ENCODE peak calls at places on chromosomes 13 and 19, in six cellular contexts. B is A549, F is uterus, Q is lower leg skin, K is tibial nerve, O is heart left ventricle. P is an unnamed sample.

GRCh38 chr13:24931450-24932217 is 164.3 kb upstream of the PABPC3 start:
- DNase-seq in B (no peak), F (no peak), Q (no peak), K (no peak), O (no peak), P (no peak)

GRCh38 chr13:112861876-112862615 is 107.0 kb upstream of the MCF2L start:
- DNase-seq in B (no peak), F (no peak), Q (peak), K (no peak), O (no peak), P (no peak)

GRCh38 chr19:35903550-35904179 is 1.3 kb downstream of the HCST start:
- DNase-seq in B (peak), F (peak), Q (peak), K (peak), O (peak), P (no peak)

GRCh38 chr13:33087091-33087490 is 70.9 kb downstream of the KL start:
- DNase-seq in B (no peak), F (no peak), Q (no peak), K (no peak), O (no peak), P (no peak)

GRCh38 chr19:55579766-55580621 is 654 bp downstream of the ZNF579 start:
- DNase-seq in B (peak), F (peak), Q (no peak), K (no peak), O (peak), P (no peak)

GRCh38 chr13:42478531-42479156 is 95.3 kb upstream of the TNFSF11 start:
- DNase-seq in B (peak), F (no peak), Q (no peak), K (no peak), O (no peak), P (peak)

GRCh38 chr19:34480971-34481821 is at the start of gene WTIP:
- DNase-seq in B (peak), F (peak), Q (peak), K (peak), O (peak), P (peak)

GRCh38 chr13:104641309-104641708 is 1575.1 kb upstream of the SLC10A2 start:
- DNase-seq in B (no peak), F (no peak), Q (no peak), K (no peak), O (no peak), P (no peak)

GRCh38 chr19:16587031-16588023 is 15.1 kb upstream of the SLC35E1 start:
- DNase-seq in B (no peak), F (no peak), Q (no peak), K (peak), O (no peak), P (no peak)

GRCh38 chr19:8451885-8452284 is 7.1 kb downstream of the HNRNPM start:
- DNase-seq in B (peak), F (no peak), Q (no peak), K (no peak), O (no peak), P (no peak)

GRCh38 chr19:18063463-18063862 is 23.3 kb downstream of the IL12RB1 start:
- DNase-seq in B (peak), F (no peak), Q (no peak), K (no peak), O (no peak), P (no peak)

GRCh38 chr19:18895038-18895827 is 725 bp downstream of the CERS1 start:
- DNase-seq in B (peak), F (no peak), Q (no peak), K (no peak), O (no peak), P (peak)

GRCh38 chr13:106277483-106278154 is 257.8 kb downstream of the EFNB2 start:
- DNase-seq in B (no peak), F (no peak), Q (no peak), K (no peak), O (no peak), P (no peak)

GRCh38 chr13:43848250-43848649 is 31.3 kb downstream of the CCDC122 start:
- DNase-seq in B (peak), F (no peak), Q (no peak), K (no peak), O (no peak), P (no peak)

GRCh38 chr13:40961224-40961623 is 57.9 kb downstream of the ELF1 start:
- DNase-seq in B (no peak), F (no peak), Q (no peak), K (no peak), O (no peak), P (no peak)

GRCh38 chr19:54164369-54165068 is 5.0 kb upstream of the LENG1 start:
- DNase-seq in B (peak), F (no peak), Q (peak), K (no peak), O (peak), P (peak)

GRCh38 chr19:10238172-10238783 is 7.1 kb upstream of the S1PR2 start:
- DNase-seq in B (peak), F (peak), Q (peak), K (no peak), O (peak), P (no peak)

GRCh38 chr13:112795277-112795676 is 105.4 kb downstream of the ATP11A start:
- DNase-seq in B (no peak), F (no peak), Q (no peak), K (no peak), O (no peak), P (no peak)

GRCh38 chr13:92761710-92762109 is 464.9 kb upstream of the GPC6 start:
- DNase-seq in B (no peak), F (no peak), Q (no peak), K (no peak), O (no peak), P (no peak)

GRCh38 chr19:46903458-46903857 is 42.7 kb downstream of the ARHGAP35 start:
- DNase-seq in B (no peak), F (no peak), Q (no peak), K (no peak), O (no peak), P (no peak)

GRCh38 chr13:82560889-82561288 is 1321.4 kb downstream of the SLITRK1 start:
- DNase-seq in B (no peak), F (no peak), Q (no peak), K (no peak), O (no peak), P (no peak)

GRCh38 chr13:39913928-39914327 is 258.5 kb downstream of the COG6 start:
- DNase-seq in B (no peak), F (no peak), Q (no peak), K (peak), O (peak), P (no peak)

GRCh38 chr19:58183822-58184215 is 958 bp downstream of the ZNF274 start:
- DNase-seq in B (no peak), F (no peak), Q (no peak), K (no peak), O (no peak), P (no peak)

GRCh38 chr19:9913237-9914000 is 22.9 kb downstream of the OLFM2 start:
- DNase-seq in B (no peak), F (peak), Q (no peak), K (no peak), O (no peak), P (no peak)

GRCh38 chr13:48564046-48564445 is 31.2 kb upstream of the RCBTB2 start:
- DNase-seq in B (no peak), F (no peak), Q (no peak), K (no peak), O (no peak), P (no peak)

GRCh38 chr19:40803857-40804782 is 5.1 kb downstream of the EGLN2 start:
- DNase-seq in B (no peak), F (no peak), Q (no peak), K (no peak), O (peak), P (no peak)

GRCh38 chr19:45125360-45125759 is 32.4 kb downstream of the PPP1R37 start:
- DNase-seq in B (no peak), F (no peak), Q (no peak), K (no peak), O (no peak), P (no peak)

GRCh38 chr19:8306235-8307054 is 1.7 kb downstream of the CD320 start:
- DNase-seq in B (no peak), F (peak), Q (peak), K (no peak), O (peak), P (no peak)

GRCh38 chr19:14450168-14450874 is 17.2 kb downstream of the PKN1 start:
- DNase-seq in B (peak), F (peak), Q (no peak), K (no peak), O (peak), P (peak)

GRCh38 chr13:99353836-99354235 is 46.6 kb upstream of the GPR183 start:
- DNase-seq in B (no peak), F (no peak), Q (no peak), K (no peak), O (no peak), P (no peak)

GRCh38 chr13:107348931-107349330 is 781.0 kb upstream of the ARGLU1 start:
- DNase-seq in B (no peak), F (no peak), Q (no peak), K (no peak), O (no peak), P (no peak)

GRCh38 chr19:10226376-10227214 is 4.5 kb downstream of the S1PR2 start:
- DNase-seq in B (no peak), F (peak), Q (peak), K (peak), O (peak), P (no peak)

GRCh38 chr13:46278474-46278873 is 66.7 kb downstream of the LRRC63 start:
- DNase-seq in B (no peak), F (no peak), Q (no peak), K (no peak), O (no peak), P (no peak)

GRCh38 chr13:94947965-94948371 is 235.6 kb upstream of the SOX21 start:
- DNase-seq in B (no peak), F (no peak), Q (no peak), K (no peak), O (no peak), P (no peak)

GRCh38 chr19:15397236-15397635 is 17.6 kb upstream of the AKAP8 start:
- DNase-seq in B (no peak), F (no peak), Q (peak), K (no peak), O (no peak), P (no peak)

GRCh38 chr13:51292000-51292550 is 47.4 kb upstream of the SERPINE3 start:
- DNase-seq in B (no peak), F (no peak), Q (peak), K (no peak), O (no peak), P (no peak)

GRCh38 chr13:83350569-83350968 is 531.7 kb downstream of the SLITRK1 start:
- DNase-seq in B (peak), F (no peak), Q (no peak), K (no peak), O (no peak), P (no peak)

DNA sequence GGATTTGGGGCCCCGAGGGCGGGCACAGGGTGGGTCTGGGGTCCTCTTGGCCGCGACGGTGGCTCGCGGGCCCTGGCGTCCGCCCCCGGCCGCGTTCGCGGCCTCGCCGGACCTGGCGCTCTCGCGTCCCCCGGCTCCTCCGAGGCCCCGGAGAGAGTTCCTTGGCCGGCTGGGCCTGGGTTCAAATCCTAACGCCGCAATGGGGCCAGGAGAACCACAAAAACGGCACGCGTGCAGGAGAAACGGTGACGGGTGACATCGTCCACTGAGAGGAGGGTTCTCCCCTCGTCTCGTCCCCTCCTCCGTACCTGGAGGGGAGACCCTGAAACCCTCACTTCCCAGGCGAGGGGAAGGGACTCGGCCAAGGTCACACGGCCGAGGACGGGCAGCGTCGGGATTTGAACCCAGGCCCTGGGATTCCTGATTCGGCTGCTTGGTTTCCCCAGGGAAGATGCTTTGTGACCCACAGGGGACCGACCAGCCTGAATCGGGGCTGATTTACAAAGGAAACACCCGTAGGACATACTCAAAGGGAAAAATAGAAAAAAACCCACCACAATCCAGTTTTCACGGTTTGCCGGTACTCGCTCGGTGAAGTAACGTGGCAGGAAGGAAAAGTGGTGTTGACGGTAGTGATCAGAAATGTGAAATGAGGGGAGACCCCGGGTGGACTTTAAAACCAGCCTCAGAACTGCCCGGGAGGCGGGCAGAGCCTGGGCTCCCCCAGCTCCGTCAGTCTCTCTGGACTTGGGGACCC is 692 bp downstream of the SAFB start:
- DNase-seq in B (no peak), F (no peak), Q (no peak), K (no peak), O (peak), P (no peak)
- TF ChIP-seq POLR2A in B (no peak), F (no peak), Q (no peak), K (no peak), O (no peak), P (no peak)

GRCh38 chr19:508204-509150 is 1.2 kb downstream of the TPGS1 start:
- DNase-seq in B (no peak), F (no peak), Q (no peak), K (no peak), O (no peak), P (no peak)

GRCh38 chr19:510606-511100 is 3.4 kb downstream of the TPGS1 start:
- DNase-seq in B (peak), F (peak), Q (peak), K (no peak), O (peak), P (peak)

GRCh38 chr19:512548-513365 is 5.5 kb downstream of the TPGS1 start:
- DNase-seq in B (no peak), F (no peak), Q (no peak), K (no peak), O (no peak), P (no peak)

GRCh38 chr19:513368-514165 is 6.3 kb downstream of the TPGS1 start:
- DNase-seq in B (no peak), F (no peak), Q (no peak), K (no peak), O (no peak), P (no peak)

GRCh38 chr19:511101-511841 is 4.0 kb downstream of the TPGS1 start:
- DNase-seq in B (no peak), F (no peak), Q (no peak), K (no peak), O (peak), P (peak)
- TF ChIP-seq POLR2A in B (no peak), F (no peak), Q (no peak), K (no peak), O (no peak), P (no peak)

GRCh38 chr19:1863308-1863637 is at the start of gene KLF16:
- DNase-seq in B (no peak), F (no peak), Q (no peak), K (no peak), O (no peak), P (no peak)
- TF ChIP-seq POLR2A in B (peak), F (peak), Q (no peak), K (peak), O (no peak), P (peak)

GRCh38 chr13:75285310-75285709 is 196.7 kb downstream of the TBC1D4 start:
- DNase-seq in B (no peak), F (no peak), Q (no peak), K (no peak), O (no peak), P (no peak)

DNA sequence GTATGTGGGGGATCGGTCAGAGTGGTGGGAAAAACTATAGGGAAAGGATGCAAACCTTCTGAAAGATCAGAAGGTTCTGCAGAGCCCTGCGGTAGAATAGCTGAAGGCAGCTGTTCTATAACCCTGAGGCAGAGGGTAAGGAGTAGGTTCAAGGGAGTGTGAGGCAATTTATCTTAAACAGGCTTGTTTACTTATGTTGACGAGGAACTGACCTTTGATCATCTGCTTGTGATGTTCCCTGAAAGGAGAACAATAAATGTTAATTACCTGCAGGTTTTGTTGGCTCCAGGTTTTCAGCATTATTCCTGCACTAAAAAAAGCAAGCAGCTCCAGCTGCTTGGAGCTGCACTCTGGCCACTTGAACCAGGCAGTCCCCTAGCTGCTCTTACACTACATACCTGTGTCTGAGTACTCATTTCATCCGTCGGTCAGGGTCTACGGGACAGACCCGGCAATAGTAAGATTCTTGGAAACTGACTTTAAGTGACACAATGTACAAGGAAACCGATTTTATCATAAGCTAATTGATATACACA is 202.1 kb downstream of the TBC1D4 start:
- DNase-seq in B (no peak), F (no peak), Q (no peak), K (no peak), O (no peak), P (no peak)
- TF ChIP-seq POLR2A in B (no peak), F (no peak), Q (no peak), K (no peak), O (no peak), P (no peak)

DNA sequence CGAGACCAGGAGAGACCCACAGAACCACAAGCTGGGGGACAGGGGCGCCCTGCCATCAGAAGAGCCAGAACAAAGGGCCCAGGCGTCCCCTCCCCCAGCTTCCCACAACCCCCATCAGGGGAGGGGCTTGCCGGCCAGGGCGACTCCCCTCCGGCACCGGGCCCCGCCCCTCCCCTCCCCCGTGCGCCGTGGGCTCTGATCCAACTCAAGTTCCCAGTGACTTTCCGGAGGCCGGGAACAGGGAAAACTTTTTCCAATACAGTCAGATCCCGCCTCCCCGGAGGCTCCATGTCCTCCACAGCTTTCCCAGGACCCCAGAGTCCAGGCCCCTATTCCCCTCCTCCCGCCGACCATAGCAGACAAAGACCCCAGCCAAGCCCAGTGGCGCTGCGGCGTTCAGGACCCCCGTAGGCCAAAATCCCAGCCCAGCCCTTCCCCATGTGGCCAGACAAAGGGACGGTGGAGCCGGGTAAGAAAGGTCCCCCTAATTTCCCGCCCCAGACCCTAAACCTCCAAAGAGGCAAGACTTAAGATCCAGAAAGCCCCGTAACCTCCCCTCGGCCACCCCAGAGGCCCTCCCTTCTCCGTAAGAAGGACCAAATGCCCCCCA is 673 bp downstream of the TEAD2 start:
- DNase-seq in B (peak), F (peak), Q (peak), K (peak), O (peak), P (peak)
- TF ChIP-seq POLR2A in B (no peak), F (peak), Q (no peak), K (peak), O (peak), P (no peak)

DNA sequence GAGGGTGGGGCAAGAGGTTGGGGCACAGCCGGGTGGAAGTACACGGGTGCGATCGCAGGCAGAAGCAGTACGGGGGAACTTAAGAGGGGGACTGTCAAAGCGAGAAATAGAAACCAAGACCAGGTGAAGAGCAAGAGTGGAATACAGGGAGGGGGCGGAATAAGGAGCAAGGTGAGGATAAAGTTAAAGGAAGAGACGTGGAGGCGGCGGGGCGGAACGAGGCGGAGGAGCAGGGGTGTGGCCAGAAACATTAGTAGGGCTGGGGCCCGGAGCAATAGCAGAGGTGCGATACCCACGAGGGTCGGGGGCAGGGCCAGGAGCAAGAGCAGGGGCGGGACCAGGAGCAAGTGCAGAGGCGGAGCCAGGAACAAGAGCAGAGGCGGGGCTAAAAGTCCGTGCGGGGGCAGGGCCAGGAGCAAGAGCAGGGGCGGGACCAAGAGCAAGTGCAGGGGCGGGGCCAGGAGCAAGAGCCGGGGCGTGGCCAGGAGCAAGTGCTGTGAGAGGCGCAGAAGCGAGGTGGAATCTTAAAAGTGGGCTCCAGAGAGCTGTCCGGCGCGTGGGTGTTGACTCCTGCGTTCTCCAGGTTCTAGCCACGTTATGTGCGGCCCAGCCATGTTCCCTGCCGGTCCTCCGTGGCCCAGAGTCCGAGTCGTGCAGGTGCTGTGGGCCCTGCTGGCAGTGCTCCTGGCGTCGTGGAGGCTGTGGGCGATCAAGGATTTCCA is 1.2 kb downstream of the CATSPERG start:
- DNase-seq in B (peak), F (peak), Q (peak), K (peak), O (peak), P (peak)
- TF ChIP-seq POLR2A in B (peak), F (no peak), Q (no peak), K (no peak), O (no peak), P (no peak)